ENCODE peak calls at places on chromosomes 5 and 9, in seven cellular contexts. T is small intestine, M is IMR-90, V is heart left ventricle, D is adrenal gland, P is endothelial cell of umbilical vein, I is SK-N-SH. L is an unnamed sample. For H3K4me1, the result is how much of the 10 kb centered on the place peaks cover.

GRCh38 chr5:89981871-89982773 is 427.4 kb downstream of the CETN3 start:
- DNase-seq in T (no peak), M (no peak), V (no peak), D (no peak), P (no peak), I (peak), L (no peak)

GRCh38 chr5:132411382-132411925 is 41.9 kb downstream of the SLC22A5 start:
- DNase-seq in T (peak), M (no peak), V (no peak), D (peak), P (no peak), I (no peak), L (no peak)

GRCh38 chr5:173108914-173109313 is 35.4 kb upstream of the BNIP1 start:
- DNase-seq in T (no peak), M (no peak), V (no peak), D (no peak), P (no peak), I (no peak), L (no peak)

GRCh38 chr9:113599647-113600476 is 136.3 kb downstream of the RGS3 start:
- DNase-seq in T (no peak), M (peak), V (peak), D (no peak), P (peak), I (no peak), L (no peak)

GRCh38 chr9:129250786-129251185 is 72.7 kb upstream of the IER5L start:
- DNase-seq in T (no peak), M (peak), V (no peak), D (no peak), P (no peak), I (no peak), L (no peak)

GRCh38 chr5:1643651-1644392 is 120.1 kb upstream of the LPCAT1 start:
- DNase-seq in T (no peak), M (no peak), V (no peak), D (no peak), P (no peak), I (peak), L (no peak)

GRCh38 chr5:101018299-101018698 is 115.2 kb upstream of the ST8SIA4 start:
- DNase-seq in T (no peak), M (no peak), V (no peak), D (no peak), P (no peak), I (no peak), L (no peak)

GRCh38 chr5:148794729-148795590 is 31.5 kb upstream of the ADRB2 start:
- DNase-seq in T (no peak), M (peak), V (no peak), D (no peak), P (no peak), I (no peak), L (no peak)

GRCh38 chr9:98719055-98719454 is 10.3 kb upstream of the GABBR2 start:
- DNase-seq in T (no peak), M (no peak), V (no peak), D (no peak), P (no peak), I (peak), L (no peak)

GRCh38 chr5:53730938-53731337 is 170.5 kb downstream of the NDUFS4 start:
- DNase-seq in T (no peak), M (no peak), V (peak), D (no peak), P (peak), I (no peak), L (no peak)

GRCh38 chr9:91896513-91897121 is 53.4 kb downstream of the ROR2 start:
- DNase-seq in T (no peak), M (peak), V (no peak), D (peak), P (no peak), I (peak), L (no peak)

GRCh38 chr9:14098102-14098501 is 215.8 kb downstream of the NFIB start:
- DNase-seq in T (no peak), M (peak), V (no peak), D (no peak), P (peak), I (no peak), L (no peak)

GRCh38 chr5:33937700-33938506 is 1.7 kb downstream of the RXFP3 start:
- DNase-seq in T (no peak), M (no peak), V (no peak), D (no peak), P (no peak), I (no peak), L (no peak)

GRCh38 chr9:72586388-72587160 is 65.2 kb downstream of the TMC1 start:
- DNase-seq in T (peak), M (peak), V (no peak), D (no peak), P (peak), I (no peak), L (no peak)

GRCh38 chr9:18032636-18033035 is 441.3 kb upstream of the ADAMTSL1 start:
- DNase-seq in T (no peak), M (no peak), V (no peak), D (no peak), P (no peak), I (no peak), L (no peak)

GRCh38 chr5:127063236-127063913 is 9.9 kb downstream of the C5orf63 start:
- DNase-seq in T (no peak), M (no peak), V (no peak), D (no peak), P (no peak), I (no peak), L (no peak)

GRCh38 chr9:4424038-4424437 is 66.2 kb upstream of the SLC1A1 start:
- DNase-seq in T (no peak), M (no peak), V (no peak), D (no peak), P (peak), I (no peak), L (no peak)

GRCh38 chr5:54115768-54116403 is 194.5 kb downstream of the ARL15 start:
- DNase-seq in T (no peak), M (peak), V (no peak), D (no peak), P (peak), I (peak), L (no peak)

GRCh38 chr5:107887181-107887580 is 216.4 kb upstream of the EFNA5 start:
- DNase-seq in T (peak), M (no peak), V (no peak), D (no peak), P (peak), I (no peak), L (no peak)

GRCh38 chr9:84238652-84239051 is 101.9 kb downstream of the SLC28A3 start:
- DNase-seq in T (no peak), M (no peak), V (no peak), D (no peak), P (no peak), I (no peak), L (no peak)

GRCh38 chr9:12838546-12838945 is 63.7 kb downstream of the LURAP1L start:
- DNase-seq in T (no peak), M (peak), V (no peak), D (no peak), P (no peak), I (no peak), L (no peak)

GRCh38 chr5:140355551-140355950 is 4.4 kb upstream of the SLC4A9 start:
- DNase-seq in T (no peak), M (no peak), V (no peak), D (no peak), P (no peak), I (no peak), L (no peak)

GRCh38 chr9:87698069-87698809 is 27.7 kb upstream of the CTSL start:
- DNase-seq in T (no peak), M (no peak), V (no peak), D (no peak), P (no peak), I (no peak), L (no peak)

GRCh38 chr9:101093620-101094019 is 65.1 kb downstream of the PLPPR1 start:
- DNase-seq in T (no peak), M (no peak), V (no peak), D (no peak), P (peak), I (no peak), L (no peak)

GRCh38 chr5:11377896-11378295 is 526.4 kb downstream of the CTNND2 start:
- DNase-seq in T (no peak), M (no peak), V (no peak), D (no peak), P (no peak), I (no peak), L (no peak)

GRCh38 chr9:95980262-95981125 is 105.0 kb downstream of the ERCC6L2 start:
- DNase-seq in T (no peak), M (peak), V (no peak), D (no peak), P (no peak), I (no peak), L (no peak)

GRCh38 chr9:120841930-120842684 is 615 bp downstream of the PSMD5 start:
- DNase-seq in T (no peak), M (peak), V (no peak), D (no peak), P (no peak), I (no peak), L (no peak)

GRCh38 chr9:124635285-124635684 is 128.1 kb upstream of the NR5A1 start:
- DNase-seq in T (no peak), M (no peak), V (no peak), D (no peak), P (no peak), I (no peak), L (no peak)

GRCh38 chr5:17224858-17225436 is 7.5 kb downstream of the BASP1 start:
- DNase-seq in T (no peak), M (peak), V (no peak), D (no peak), P (no peak), I (no peak), L (no peak)

GRCh38 chr5:102762095-102762534 is 7.0 kb downstream of the PAM start:
- DNase-seq in T (peak), M (peak), V (no peak), D (no peak), P (peak), I (no peak), L (no peak)

GRCh38 chr5:154995679-154996078 is 17.9 kb upstream of the KIF4B start:
- DNase-seq in T (no peak), M (no peak), V (no peak), D (no peak), P (peak), I (peak), L (no peak)

GRCh38 chr9:68709291-68709970 is 4.4 kb downstream of the PIP5K1B start:
- DNase-seq in T (peak), M (no peak), V (no peak), D (no peak), P (no peak), I (no peak), L (no peak)

GRCh38 chr9:132234501-132235045 is 72.7 kb downstream of the NTNG2 start:
- DNase-seq in T (no peak), M (no peak), V (no peak), D (no peak), P (no peak), I (peak), L (no peak)

GRCh38 chr9:131709741-131710499 is 30.0 kb downstream of the RAPGEF1 start:
- DNase-seq in T (no peak), M (peak), V (no peak), D (no peak), P (peak), I (no peak), L (no peak)

GRCh38 chr9:8224381-8224791 is 424.8 kb upstream of the DMAC1 start:
- DNase-seq in T (no peak), M (no peak), V (no peak), D (no peak), P (no peak), I (no peak), L (no peak)

GRCh38 chr5:171637811-171638210 is 147.8 kb upstream of the SMIM23 start:
- DNase-seq in T (no peak), M (no peak), V (no peak), D (no peak), P (no peak), I (no peak), L (no peak)

GRCh38 chr5:171635028-171635427 is 150.6 kb upstream of the SMIM23 start:
- DNase-seq in T (no peak), M (no peak), V (no peak), D (no peak), P (no peak), I (no peak), L (no peak)

GRCh38 chr5:171632618-171633017 is 153.0 kb upstream of the SMIM23 start:
- DNase-seq in T (no peak), M (no peak), V (no peak), D (no peak), P (no peak), I (no peak), L (no peak)

GRCh38 chr5:171633776-171634470 is 151.7 kb upstream of the SMIM23 start:
- DNase-seq in T (no peak), M (no peak), V (no peak), D (no peak), P (no peak), I (no peak), L (no peak)

DNA sequence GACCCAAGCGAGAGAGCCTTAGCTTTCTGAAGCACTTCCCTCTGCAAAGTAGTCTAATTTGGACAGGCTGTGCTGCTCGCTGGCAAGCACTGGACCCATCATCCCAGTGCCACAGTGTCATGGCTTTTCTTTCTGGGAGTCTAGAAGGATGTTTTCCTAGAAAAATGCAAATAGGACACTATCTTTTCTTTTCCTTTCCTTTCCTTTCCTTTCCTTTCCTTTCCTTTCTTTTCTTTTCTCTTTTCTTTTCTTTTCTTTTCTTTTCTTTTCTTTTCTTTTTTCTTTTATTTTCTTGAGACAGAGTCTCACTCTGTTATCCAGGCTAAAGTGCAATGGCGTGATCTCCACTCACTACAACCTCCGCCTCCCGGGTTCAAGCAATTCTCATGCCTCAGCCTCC is 149.8 kb upstream of the SMIM23 start:
- DNase-seq in T (no peak), M (no peak), V (no peak), D (no peak), P (no peak), I (no peak), L (no peak)
- H3K4me1 ChIP-seq in T (under half), M (under half), V (under half), D (under half), P (under half), I (under half), L (under half)

GRCh38 chr5:5200133-5200532 is 60.0 kb downstream of the ADAMTS16 start:
- DNase-seq in T (no peak), M (no peak), V (no peak), D (no peak), P (no peak), I (no peak), L (no peak)
- H3K4me1 ChIP-seq in T (under half), M (under half), V (under half), D (under half), P (under half), I (under half), L (under half)

GRCh38 chr5:14216372-14216771 is 73.2 kb downstream of the TRIO start:
- DNase-seq in T (no peak), M (peak), V (no peak), D (no peak), P (no peak), I (no peak), L (no peak)
- H3K4me1 ChIP-seq in T (under half), M (under half), V (under half), D (under half), P (under half), I (under half), L (under half)

GRCh38 chr9:78023003-78023741 is 8.4 kb downstream of the GNAQ start:
- DNase-seq in T (peak), M (peak), V (no peak), D (no peak), P (peak), I (no peak), L (no peak)

GRCh38 chr9:78026416-78026815 is 5.2 kb downstream of the GNAQ start:
- DNase-seq in T (peak), M (no peak), V (no peak), D (no peak), P (peak), I (no peak), L (no peak)

GRCh38 chr9:78025186-78025585 is 6.4 kb downstream of the GNAQ start:
- DNase-seq in T (no peak), M (no peak), V (no peak), D (no peak), P (no peak), I (no peak), L (no peak)

GRCh38 chr9:78017294-78017693 is 14.3 kb downstream of the GNAQ start:
- DNase-seq in T (no peak), M (no peak), V (no peak), D (no peak), P (no peak), I (no peak), L (no peak)

DNA sequence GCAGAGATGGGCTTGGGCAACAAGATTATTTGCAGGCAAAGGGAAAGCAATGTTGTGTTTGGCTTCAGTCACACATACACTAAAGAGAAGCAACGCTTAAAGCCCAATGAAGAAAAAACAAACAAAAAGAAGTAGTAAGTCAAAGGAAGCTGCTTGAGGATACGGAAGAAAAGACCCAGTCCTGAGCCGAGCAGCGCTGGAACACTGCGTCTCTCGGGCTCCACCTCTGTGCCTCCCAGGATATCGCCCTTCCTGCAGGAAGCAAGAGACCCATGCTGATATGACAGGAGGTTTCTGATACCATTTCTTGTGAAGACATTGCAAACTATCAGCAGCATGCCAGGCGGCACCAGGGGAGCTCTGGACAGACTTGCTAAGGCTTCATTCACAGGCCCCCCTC is 9.9 kb downstream of the GNAQ start:
- DNase-seq in T (peak), M (no peak), V (peak), D (no peak), P (peak), I (no peak), L (peak)
- H3K4me1 ChIP-seq in T (under half), M (under half), V (under half), D (under half), P (half or more), I (under half), L (under half)